ENCODE peak calls at places on chromosome 19, in six cellular contexts. One of them, this sample, is unnamed.
A peak's percentile ranks its signal among the peaks of the same experiment; 100 is the strongest.

GRCh38 chr19:2613507-2614295 is 88.8 kb downstream of the GNG7 start:
- DNase-seq in fibroblast of pulmonary artery: peak; percentile 51
- DNase-seq in CD8-positive, alpha-beta T cell: peak; percentile 55
- DNase-seq in suprapubic skin: no peak
- DNase-seq in foreskin keratinocyte: no peak
- DNase-seq in epithelial cell of proximal tubule: no peak
- DNase-seq in this sample: no peak

GRCh38 chr19:6551607-6552450 is 21.0 kb downstream of the TNFSF9 start:
- DNase-seq in fibroblast of pulmonary artery: no peak
- DNase-seq in CD8-positive, alpha-beta T cell: peak; percentile 80
- DNase-seq in suprapubic skin: no peak
- DNase-seq in foreskin keratinocyte: no peak
- DNase-seq in epithelial cell of proximal tubule: no peak
- DNase-seq in this sample: no peak

GRCh38 chr19:6260912-6261636 is 18.7 kb downstream of the MLLT1 start:
- DNase-seq in fibroblast of pulmonary artery: peak; percentile 30
- DNase-seq in CD8-positive, alpha-beta T cell: peak; percentile 36
- DNase-seq in suprapubic skin: no peak
- DNase-seq in foreskin keratinocyte: no peak
- DNase-seq in epithelial cell of proximal tubule: no peak
- DNase-seq in this sample: no peak

GRCh38 chr19:4877753-4878490 is 10.5 kb upstream of the PLIN3 start:
- DNase-seq in fibroblast of pulmonary artery: no peak
- DNase-seq in CD8-positive, alpha-beta T cell: no peak
- DNase-seq in suprapubic skin: no peak
- DNase-seq in foreskin keratinocyte: no peak
- DNase-seq in epithelial cell of proximal tubule: no peak
- DNase-seq in this sample: no peak

GRCh38 chr19:42271861-42272534 is 2.9 kb downstream of the CIC start:
- DNase-seq in fibroblast of pulmonary artery: no peak
- DNase-seq in CD8-positive, alpha-beta T cell: peak; percentile 16
- DNase-seq in suprapubic skin: peak; percentile 67
- DNase-seq in foreskin keratinocyte: no peak
- DNase-seq in epithelial cell of proximal tubule: no peak
- DNase-seq in this sample: no peak

GRCh38 chr19:39499082-39499642 is 415 bp downstream of the DLL3 start:
- DNase-seq in fibroblast of pulmonary artery: no peak
- DNase-seq in CD8-positive, alpha-beta T cell: no peak
- DNase-seq in suprapubic skin: no peak
- DNase-seq in foreskin keratinocyte: no peak
- DNase-seq in epithelial cell of proximal tubule: no peak
- DNase-seq in this sample: peak; percentile 69

GRCh38 chr19:45451850-45452387 is 15.9 kb upstream of the FOSB start:
- DNase-seq in fibroblast of pulmonary artery: no peak
- DNase-seq in CD8-positive, alpha-beta T cell: no peak
- DNase-seq in suprapubic skin: no peak
- DNase-seq in foreskin keratinocyte: no peak
- DNase-seq in epithelial cell of proximal tubule: no peak
- DNase-seq in this sample: no peak

GRCh38 chr19:30223866-30224688 is 148.1 kb upstream of the ZNF536 start:
- DNase-seq in fibroblast of pulmonary artery: no peak
- DNase-seq in CD8-positive, alpha-beta T cell: no peak
- DNase-seq in suprapubic skin: no peak
- DNase-seq in foreskin keratinocyte: no peak
- DNase-seq in epithelial cell of proximal tubule: no peak
- DNase-seq in this sample: no peak

GRCh38 chr19:32691952-32692726 is 518 bp downstream of the NUDT19 start:
- DNase-seq in fibroblast of pulmonary artery: peak; percentile 72
- DNase-seq in CD8-positive, alpha-beta T cell: peak; percentile 59
- DNase-seq in suprapubic skin: peak; percentile 74
- DNase-seq in foreskin keratinocyte: peak; percentile 54
- DNase-seq in epithelial cell of proximal tubule: no peak
- DNase-seq in this sample: no peak

GRCh38 chr19:42411581-42412178 is 15.5 kb downstream of the LIPE start:
- DNase-seq in fibroblast of pulmonary artery: no peak
- DNase-seq in CD8-positive, alpha-beta T cell: no peak
- DNase-seq in suprapubic skin: no peak
- DNase-seq in foreskin keratinocyte: no peak
- DNase-seq in epithelial cell of proximal tubule: no peak
- DNase-seq in this sample: no peak

GRCh38 chr19:57241181-57241580 is 749 bp downstream of the ZNF805 start:
- DNase-seq in fibroblast of pulmonary artery: peak; percentile 33
- DNase-seq in CD8-positive, alpha-beta T cell: no peak
- DNase-seq in suprapubic skin: no peak
- DNase-seq in foreskin keratinocyte: peak; percentile 11
- DNase-seq in epithelial cell of proximal tubule: no peak
- DNase-seq in this sample: no peak

GRCh38 chr19:2375341-2376121 is 15.5 kb downstream of the TMPRSS9 start:
- DNase-seq in fibroblast of pulmonary artery: no peak
- DNase-seq in CD8-positive, alpha-beta T cell: no peak
- DNase-seq in suprapubic skin: no peak
- DNase-seq in foreskin keratinocyte: no peak
- DNase-seq in epithelial cell of proximal tubule: no peak
- DNase-seq in this sample: no peak

GRCh38 chr19:38841787-38842438 is 7.9 kb downstream of the HNRNPL start:
- DNase-seq in fibroblast of pulmonary artery: no peak
- DNase-seq in CD8-positive, alpha-beta T cell: peak; percentile 78
- DNase-seq in suprapubic skin: no peak
- DNase-seq in foreskin keratinocyte: no peak
- DNase-seq in epithelial cell of proximal tubule: no peak
- DNase-seq in this sample: no peak

GRCh38 chr19:19606021-19606420 is 12.5 kb downstream of the PBX4 start:
- DNase-seq in fibroblast of pulmonary artery: no peak
- DNase-seq in CD8-positive, alpha-beta T cell: peak; percentile 79
- DNase-seq in suprapubic skin: no peak
- DNase-seq in foreskin keratinocyte: peak; percentile 87
- DNase-seq in epithelial cell of proximal tubule: no peak
- DNase-seq in this sample: no peak

GRCh38 chr19:2116507-2116906 is 19.8 kb downstream of the IZUMO4 start:
- DNase-seq in fibroblast of pulmonary artery: no peak
- DNase-seq in CD8-positive, alpha-beta T cell: no peak
- DNase-seq in suprapubic skin: no peak
- DNase-seq in foreskin keratinocyte: no peak
- DNase-seq in epithelial cell of proximal tubule: no peak
- DNase-seq in this sample: no peak

GRCh38 chr19:17829855-17830566 is 8.7 kb upstream of the INSL3 start:
- DNase-seq in fibroblast of pulmonary artery: peak; percentile 29
- DNase-seq in CD8-positive, alpha-beta T cell: no peak
- DNase-seq in suprapubic skin: peak; percentile 60
- DNase-seq in foreskin keratinocyte: peak; percentile 72
- DNase-seq in epithelial cell of proximal tubule: no peak
- DNase-seq in this sample: no peak

GRCh38 chr19:15701757-15702589 is 25.9 kb upstream of the OR10H2 start:
- DNase-seq in fibroblast of pulmonary artery: no peak
- DNase-seq in CD8-positive, alpha-beta T cell: no peak
- DNase-seq in suprapubic skin: no peak
- DNase-seq in foreskin keratinocyte: peak; percentile 59
- DNase-seq in epithelial cell of proximal tubule: no peak
- DNase-seq in this sample: no peak

DNA sequence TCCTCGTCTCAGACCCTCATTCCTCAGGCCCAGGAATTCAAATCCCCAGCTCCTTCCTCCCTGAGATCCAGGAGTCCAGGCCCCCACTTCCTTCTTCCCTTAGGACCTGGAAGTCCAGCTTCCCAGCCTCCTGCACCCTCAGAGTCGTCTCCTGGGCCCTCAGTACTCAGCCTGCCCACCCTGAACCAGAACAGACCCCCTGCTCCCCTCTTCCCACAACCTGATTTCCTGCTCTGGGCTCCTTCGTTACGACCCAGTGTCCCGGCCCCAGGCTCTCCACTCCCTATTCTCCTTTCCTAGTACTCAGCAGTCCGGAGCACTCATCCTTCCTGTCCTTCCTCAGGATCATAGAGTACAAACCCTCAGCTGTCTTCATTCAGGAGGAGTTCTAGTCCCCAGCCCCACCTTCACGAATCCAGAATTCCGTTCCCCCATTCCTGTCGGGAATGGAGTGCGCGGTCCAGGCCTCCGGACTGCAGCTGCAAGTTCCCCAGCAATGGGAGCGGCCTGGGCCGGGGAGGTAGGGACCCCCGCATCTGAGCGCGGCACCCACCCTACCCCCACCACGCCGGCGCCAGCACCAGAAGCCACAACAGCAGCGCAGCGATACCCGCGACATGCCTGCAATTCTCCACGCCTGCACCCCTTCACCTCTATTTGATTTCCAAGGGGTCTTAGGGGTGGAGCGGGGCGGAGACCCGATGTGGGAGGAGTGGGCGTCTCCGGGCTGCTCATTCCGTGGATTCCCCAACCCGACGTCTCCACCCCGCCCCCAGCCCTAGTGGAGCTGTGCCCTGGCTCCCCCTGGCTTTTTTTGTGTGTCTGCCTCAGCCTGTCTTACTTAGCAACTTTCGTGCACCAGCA is 12.7 kb downstream of the EGLN2 start:
- DNase-seq in fibroblast of pulmonary artery: no peak
- DNase-seq in CD8-positive, alpha-beta T cell: peak; percentile 63
- DNase-seq in suprapubic skin: peak; percentile 64
- DNase-seq in foreskin keratinocyte: no peak
- DNase-seq in epithelial cell of proximal tubule: no peak
- DNase-seq in this sample: no peak
- TF ChIP-seq CTCF in fibroblast of pulmonary artery: no peak
- TF ChIP-seq CTCF in CD8-positive, alpha-beta T cell: no peak
- TF ChIP-seq CTCF in suprapubic skin: no peak
- TF ChIP-seq CTCF in foreskin keratinocyte: peak; percentile 39
- TF ChIP-seq CTCF in epithelial cell of proximal tubule: no peak
- TF ChIP-seq CTCF in this sample: no peak

DNA sequence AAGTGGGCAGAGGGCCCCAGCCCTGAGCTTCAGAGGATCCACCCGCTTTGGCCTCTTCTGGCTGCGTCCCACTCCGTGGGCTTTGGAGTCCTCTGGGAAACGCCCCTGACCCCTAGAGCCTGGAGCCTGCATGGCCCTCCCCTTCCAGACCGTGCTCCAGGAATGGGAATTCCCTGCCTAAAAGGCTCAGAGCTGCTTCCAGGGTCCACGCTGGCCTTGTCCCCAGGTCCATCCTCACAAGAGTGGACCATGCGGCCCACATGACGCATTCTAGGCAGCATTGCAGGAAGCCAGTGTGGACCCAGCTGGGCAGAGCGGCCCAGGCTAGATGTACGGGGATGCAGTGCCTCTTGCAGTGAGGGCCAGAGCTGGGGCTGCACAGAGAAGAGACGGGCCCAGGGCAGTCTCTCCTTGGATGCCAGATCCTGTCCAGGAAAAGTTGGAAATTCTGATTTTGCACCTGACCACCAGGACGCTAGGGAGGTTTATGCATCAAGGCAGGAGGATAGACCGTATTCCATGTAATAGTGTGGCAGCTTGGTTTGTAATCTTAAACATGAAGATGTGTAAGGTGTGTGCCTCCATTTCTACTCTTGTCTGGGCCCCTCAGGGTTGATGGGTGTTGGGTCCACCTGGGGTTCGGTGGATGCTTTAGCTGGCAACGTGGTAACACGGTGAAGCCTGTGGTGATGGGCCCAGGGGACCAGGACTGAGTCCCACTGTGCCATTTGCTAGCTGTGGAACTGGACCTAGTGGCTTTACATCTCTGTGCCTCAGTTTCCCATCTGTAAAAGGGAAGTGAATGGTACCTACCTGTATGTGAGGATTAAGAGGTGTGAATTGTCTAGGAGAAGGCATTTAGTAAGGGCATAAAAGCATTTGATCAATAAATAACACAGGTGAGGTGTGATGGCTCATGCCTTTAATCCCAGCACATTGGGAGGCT is 14.8 kb upstream of the FXYD3 start:
- DNase-seq in fibroblast of pulmonary artery: no peak
- DNase-seq in CD8-positive, alpha-beta T cell: no peak
- DNase-seq in suprapubic skin: no peak
- DNase-seq in foreskin keratinocyte: no peak
- DNase-seq in epithelial cell of proximal tubule: no peak
- DNase-seq in this sample: no peak
- TF ChIP-seq CTCF in fibroblast of pulmonary artery: no peak
- TF ChIP-seq CTCF in CD8-positive, alpha-beta T cell: no peak
- TF ChIP-seq CTCF in suprapubic skin: no peak
- TF ChIP-seq CTCF in foreskin keratinocyte: no peak
- TF ChIP-seq CTCF in epithelial cell of proximal tubule: no peak
- TF ChIP-seq CTCF in this sample: no peak

DNA sequence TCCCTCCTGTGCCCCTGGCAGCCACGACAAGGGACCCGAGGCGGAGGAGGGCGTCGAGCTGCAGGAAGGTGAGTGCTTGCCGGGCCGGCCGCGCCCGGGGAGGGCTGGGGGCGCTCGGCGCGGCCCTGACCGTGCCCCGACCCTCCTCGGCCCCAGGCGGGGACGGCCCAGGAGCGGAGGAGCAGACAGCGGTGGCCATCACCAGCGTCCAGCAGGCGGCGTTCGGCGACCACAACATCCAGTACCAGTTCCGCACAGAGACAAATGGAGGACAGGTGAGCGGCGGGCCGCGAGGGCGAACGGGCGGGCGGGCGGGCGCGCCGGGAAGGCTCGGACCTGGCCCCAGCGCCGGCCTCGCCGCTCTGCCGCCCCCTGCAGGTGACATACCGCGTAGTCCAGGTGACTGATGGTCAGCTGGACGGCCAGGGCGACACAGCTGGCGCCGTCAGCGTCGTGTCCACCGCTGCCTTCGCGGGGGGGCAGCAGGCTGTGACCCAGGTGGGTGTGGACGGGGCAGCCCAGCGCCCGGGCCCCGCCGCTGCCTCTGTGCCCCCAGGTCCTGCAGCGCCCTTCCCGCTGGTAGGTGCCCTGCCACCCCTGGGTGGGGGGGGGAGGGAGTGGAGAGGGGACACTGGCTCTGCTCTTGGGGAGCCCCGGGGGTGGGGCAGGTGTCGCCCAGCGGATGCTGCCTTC is 809 bp downstream of the USF2 start:
- DNase-seq in fibroblast of pulmonary artery: peak; percentile 85
- DNase-seq in CD8-positive, alpha-beta T cell: peak; percentile 75
- DNase-seq in suprapubic skin: peak; percentile 89
- DNase-seq in foreskin keratinocyte: peak; percentile 55
- DNase-seq in epithelial cell of proximal tubule: no peak
- DNase-seq in this sample: peak; percentile 90
- TF ChIP-seq CTCF in fibroblast of pulmonary artery: peak; percentile 39
- TF ChIP-seq CTCF in CD8-positive, alpha-beta T cell: peak; percentile 64
- TF ChIP-seq CTCF in suprapubic skin: peak; percentile 90
- TF ChIP-seq CTCF in foreskin keratinocyte: peak; percentile 71
- TF ChIP-seq CTCF in epithelial cell of proximal tubule: peak; percentile 56
- TF ChIP-seq CTCF in this sample: peak; percentile 99

DNA sequence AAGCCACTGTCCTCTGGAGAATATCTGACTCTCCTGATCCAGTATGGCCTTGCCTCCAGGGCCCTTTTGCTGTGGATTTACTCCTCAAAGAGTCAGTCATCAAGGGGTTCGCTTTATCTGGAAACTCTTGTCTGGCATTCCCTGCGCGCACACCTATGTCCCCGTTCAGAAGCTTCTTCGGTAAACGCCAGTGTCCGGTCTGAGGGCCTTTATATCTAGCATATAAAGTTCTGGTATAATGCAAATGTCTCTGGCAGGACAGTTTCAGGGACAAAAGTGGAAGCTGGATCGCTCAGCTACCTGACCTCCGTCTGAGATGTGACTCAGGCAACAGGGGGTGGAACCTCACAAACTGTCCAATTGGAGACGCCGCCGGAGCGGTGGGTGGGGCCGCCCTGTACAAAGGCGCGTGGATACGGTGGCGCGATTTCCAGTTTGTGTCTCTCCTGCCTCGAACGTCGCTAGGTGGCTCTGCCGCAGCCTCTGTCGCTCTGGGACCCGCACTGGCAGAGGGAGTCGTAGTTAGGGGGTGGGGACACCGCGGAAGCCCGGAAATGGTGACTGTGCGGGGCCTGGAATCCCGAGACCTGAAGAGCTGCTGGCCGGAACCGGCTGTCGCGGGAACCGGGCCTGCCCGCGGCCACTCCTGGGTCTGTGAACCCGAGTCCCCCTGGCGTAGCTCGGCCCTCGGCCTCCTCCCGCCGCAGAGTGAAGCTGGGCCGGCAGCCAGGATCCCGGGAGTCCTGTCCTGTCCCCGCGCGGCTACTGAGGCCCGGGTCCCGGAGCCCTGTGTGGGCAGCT is 10.6 kb upstream of the ZNF709 start:
- DNase-seq in fibroblast of pulmonary artery: peak; percentile 78
- DNase-seq in CD8-positive, alpha-beta T cell: peak; percentile 95
- DNase-seq in suprapubic skin: peak; percentile 96
- DNase-seq in foreskin keratinocyte: peak; percentile 82
- DNase-seq in epithelial cell of proximal tubule: peak; percentile 35
- DNase-seq in this sample: peak; percentile 91
- TF ChIP-seq CTCF in fibroblast of pulmonary artery: peak; percentile 15
- TF ChIP-seq CTCF in CD8-positive, alpha-beta T cell: peak; percentile 55
- TF ChIP-seq CTCF in suprapubic skin: peak; percentile 41
- TF ChIP-seq CTCF in foreskin keratinocyte: peak; percentile 54
- TF ChIP-seq CTCF in epithelial cell of proximal tubule: peak; percentile 30
- TF ChIP-seq CTCF in this sample: peak; percentile 47